ENCODE peak calls at places on chromosomes 13 and 19, in four cellular contexts. T is AG08395, O is fibroblast of lung, D is RWPE1. S is an unnamed sample.

GRCh38 chr13:64274481-64275217 is 2859.0 kb upstream of the PCDH20 start:
- DNase-seq in T (no peak), O (no peak), D (no peak), S (no peak)

GRCh38 chr19:21463449-21464105 is 41.8 kb upstream of the ZNF429 start:
- DNase-seq in T (no peak), O (peak; percentile 33), D (peak; percentile 60), S (no peak)

GRCh38 chr13:51584731-51585191 is 499 bp downstream of the WDFY2 start:
- DNase-seq in T (no peak), O (peak; percentile 45), D (peak; percentile 52), S (peak; percentile 38)

GRCh38 chr13:32581177-32581786 is 5.0 kb upstream of the PDS5B start:
- DNase-seq in T (peak; percentile 38), O (peak; percentile 64), D (no peak), S (peak; percentile 54)

GRCh38 chr13:44243198-44243852 is 130.3 kb upstream of the SERP2 start:
- DNase-seq in T (peak; percentile 17), O (peak; percentile 87), D (peak; percentile 48), S (peak; percentile 3)

GRCh38 chr13:21538280-21538679 is 65.7 kb downstream of the MICU2 start:
- DNase-seq in T (no peak), O (no peak), D (no peak), S (no peak)

GRCh38 chr19:1052349-1052967 is 12.6 kb downstream of the ABCA7 start:
- DNase-seq in T (no peak), O (no peak), D (no peak), S (no peak)

GRCh38 chr19:40279761-40280607 is 5.2 kb downstream of the AKT2 start:
- DNase-seq in T (no peak), O (no peak), D (no peak), S (no peak)

GRCh38 chr19:54335164-54335563 is 3.8 kb downstream of the LILRA4 start:
- DNase-seq in T (no peak), O (no peak), D (no peak), S (no peak)

GRCh38 chr13:42398542-42398941 is 126.6 kb downstream of the AKAP11 start:
- DNase-seq in T (no peak), O (no peak), D (no peak), S (no peak)

GRCh38 chr13:101514695-101515275 is 62.3 kb downstream of the ITGBL1 start:
- DNase-seq in T (peak; percentile 14), O (peak; percentile 86), D (peak; percentile 42), S (peak; percentile 27)

GRCh38 chr19:53868091-53868891 is 608 bp downstream of the MYADM start:
- DNase-seq in T (peak; percentile 56), O (peak; percentile 52), D (peak; percentile 80), S (peak; percentile 64)

GRCh38 chr13:49436890-49437289 is 7.0 kb downstream of the CAB39L start:
- DNase-seq in T (peak; percentile 45), O (peak; percentile 82), D (no peak), S (peak; percentile 60)

GRCh38 chr13:51867062-51867461 is 5.3 kb downstream of the CCDC70 start:
- DNase-seq in T (no peak), O (no peak), D (no peak), S (no peak)

GRCh38 chr19:49676136-49676689 is 858 bp upstream of the PRMT1 start:
- DNase-seq in T (peak; percentile 88), O (peak; percentile 97), D (peak; percentile 87), S (peak; percentile 82)

GRCh38 chr19:11479470-11480080 is 1.3 kb downstream of the ELAVL3 start:
- DNase-seq in T (no peak), O (no peak), D (peak; percentile 45), S (no peak)

GRCh38 chr13:31015207-31015606 is 82.8 kb downstream of the TEX26 start:
- DNase-seq in T (no peak), O (no peak), D (no peak), S (no peak)

GRCh38 chr19:7191946-7192691 is 102.1 kb downstream of the INSR start:
- DNase-seq in T (peak; percentile 58), O (no peak), D (no peak), S (no peak)

GRCh38 chr19:42409477-42409876 is 17.7 kb downstream of the LIPE start:
- DNase-seq in T (no peak), O (peak; percentile 21), D (no peak), S (no peak)

GRCh38 chr13:102596147-102597028 is at the start of gene TPP2:
- DNase-seq in T (peak; percentile 100), O (peak; percentile 99), D (peak; percentile 100), S (peak; percentile 98)

GRCh38 chr13:35549481-35549880 is 73.0 kb upstream of the MAB21L1 start:
- DNase-seq in T (peak; percentile 60), O (peak; percentile 62), D (peak; percentile 34), S (peak; percentile 67)

GRCh38 chr19:22545751-22546150 is 88.4 kb upstream of the ZNF492 start:
- DNase-seq in T (peak; percentile 3), O (no peak), D (no peak), S (no peak)

GRCh38 chr13:114099918-114100445 is 32.4 kb downstream of the RASA3 start:
- DNase-seq in T (no peak), O (peak; percentile 63), D (no peak), S (no peak)

GRCh38 chr13:98416408-98416807 is 160.5 kb downstream of the STK24 start:
- DNase-seq in T (no peak), O (no peak), D (no peak), S (no peak)

GRCh38 chr19:13537454-13537853 is 31.2 kb upstream of the CACNA1A start:
- DNase-seq in T (no peak), O (no peak), D (no peak), S (no peak)

GRCh38 chr13:111556496-111556895 is 236.1 kb downstream of the TEX29 start:
- DNase-seq in T (no peak), O (no peak), D (no peak), S (no peak)

GRCh38 chr19:19064811-19065745 is 1.3 kb downstream of the SLC25A42 start:
- DNase-seq in T (peak; percentile 6), O (no peak), D (peak; percentile 14), S (no peak)

GRCh38 chr19:4103073-4103418 is 20.9 kb downstream of the MAP2K2 start:
- DNase-seq in T (peak; percentile 20), O (peak; percentile 29), D (no peak), S (no peak)